ENCODE peak calls at places on chromosome 10, in four cellular contexts. O, I, A and P are unnamed samples. For H3K27me3, the result is how much of the 10 kb centered on the place peaks cover.

GRCh38 chr10:124991872-124992271 is 49.9 kb downstream of the ZRANB1 start:
- DNase-seq in O (no peak), I (no peak), A (no peak), P (no peak)

GRCh38 chr10:98340946-98341345 is 73.0 kb upstream of the LOXL4 start:
- DNase-seq in O (no peak), I (no peak), A (no peak), P (no peak)

GRCh38 chr10:100519321-100520051 is at the start of gene SEC31B:
- DNase-seq in I (peak), O (peak), A (no peak), P (no peak)

GRCh38 chr10:125707852-125708468 is 11.5 kb upstream of the EDRF1 start:
- DNase-seq in O (no peak), I (peak), A (no peak), P (no peak)

GRCh38 chr10:76433161-76434005 is 1002.0 kb downstream of the LRMDA start:
- DNase-seq in A (no peak), I (peak), O (no peak), P (no peak)

GRCh38 chr10:36578306-36578705 is 547.1 kb upstream of the ANKRD30A start:
- DNase-seq in A (no peak), I (no peak), O (no peak), P (no peak)

GRCh38 chr10:17910144-17910789 is 41.5 kb upstream of the SLC39A12 start:
- DNase-seq in O (no peak), I (peak), A (no peak), P (peak)

GRCh38 chr10:127262606-127263005 is 66.2 kb upstream of the INSYN2A start:
- DNase-seq in A (no peak), O (no peak), I (no peak), P (no peak)

GRCh38 chr10:131804551-131805295 is 96.1 kb upstream of the PPP2R2D start:
- DNase-seq in I (no peak), O (peak), A (no peak), P (no peak)

GRCh38 chr10:119333146-119333792 is 125.9 kb downstream of the GRK5 start:
- DNase-seq in O (no peak), I (no peak), A (no peak), P (no peak)

GRCh38 chr10:104589431-104589830 is 51.7 kb upstream of the SORCS3 start:
- DNase-seq in I (no peak), A (no peak), O (no peak), P (no peak)

GRCh38 chr10:109875151-109875568 is 48.2 kb downstream of the XPNPEP1 start:
- DNase-seq in A (peak), I (no peak), O (no peak), P (no peak)

GRCh38 chr10:102121739-102122372 is 1.7 kb upstream of the LDB1 start:
- DNase-seq in I (no peak), O (no peak), A (no peak), P (no peak)
- H3K4me3 ChIP-seq in I (no peak), O (peak), A (no peak), P (no peak)

DNA sequence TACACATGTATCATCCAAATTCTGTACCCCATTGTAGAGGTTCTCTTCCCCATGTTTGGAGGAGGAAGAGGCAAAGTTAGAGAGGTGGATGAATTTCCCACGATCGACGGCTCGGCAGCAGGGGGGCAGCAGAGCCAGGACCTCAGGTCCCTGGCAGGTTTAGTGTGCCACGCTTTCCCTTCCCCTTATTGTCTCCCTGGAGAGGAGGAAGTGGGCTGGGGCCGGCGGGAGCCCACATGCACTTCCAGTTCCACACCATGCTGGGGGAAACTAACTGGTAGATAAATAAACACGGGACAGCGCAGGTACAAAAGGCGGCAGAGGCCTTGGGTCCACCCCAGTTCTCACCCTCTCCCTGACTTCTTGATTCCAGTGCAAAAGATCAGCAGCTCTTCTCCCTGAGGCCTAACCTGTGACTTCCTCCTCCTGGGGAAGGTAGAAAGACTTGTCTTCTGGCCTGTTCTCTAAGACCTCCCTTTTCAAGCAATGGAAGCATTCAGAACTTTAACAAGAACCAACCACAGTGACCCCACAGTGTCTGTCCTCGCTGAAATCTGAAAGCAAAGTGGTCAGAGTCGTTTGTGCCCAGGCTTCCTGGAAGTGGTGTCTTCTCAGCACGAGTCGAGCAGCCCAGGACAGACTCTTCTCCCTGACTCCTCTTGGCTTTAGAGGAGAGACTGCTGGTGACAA is 30.5 kb upstream of the SRGN start:
- DNase-seq in O (peak), A (peak), I (peak), P (no peak)
- H3K27me3 ChIP-seq in O (under half), A (under half), I (under half), P (under half)

GRCh38 chr10:25226775-25227682 is 52.2 kb downstream of the GPR158 start:
- DNase-seq in A (no peak), I (peak), O (no peak), P (peak)
- TF ChIP-seq CTCF in A (peak), I (peak), O (peak), P (peak)

DNA sequence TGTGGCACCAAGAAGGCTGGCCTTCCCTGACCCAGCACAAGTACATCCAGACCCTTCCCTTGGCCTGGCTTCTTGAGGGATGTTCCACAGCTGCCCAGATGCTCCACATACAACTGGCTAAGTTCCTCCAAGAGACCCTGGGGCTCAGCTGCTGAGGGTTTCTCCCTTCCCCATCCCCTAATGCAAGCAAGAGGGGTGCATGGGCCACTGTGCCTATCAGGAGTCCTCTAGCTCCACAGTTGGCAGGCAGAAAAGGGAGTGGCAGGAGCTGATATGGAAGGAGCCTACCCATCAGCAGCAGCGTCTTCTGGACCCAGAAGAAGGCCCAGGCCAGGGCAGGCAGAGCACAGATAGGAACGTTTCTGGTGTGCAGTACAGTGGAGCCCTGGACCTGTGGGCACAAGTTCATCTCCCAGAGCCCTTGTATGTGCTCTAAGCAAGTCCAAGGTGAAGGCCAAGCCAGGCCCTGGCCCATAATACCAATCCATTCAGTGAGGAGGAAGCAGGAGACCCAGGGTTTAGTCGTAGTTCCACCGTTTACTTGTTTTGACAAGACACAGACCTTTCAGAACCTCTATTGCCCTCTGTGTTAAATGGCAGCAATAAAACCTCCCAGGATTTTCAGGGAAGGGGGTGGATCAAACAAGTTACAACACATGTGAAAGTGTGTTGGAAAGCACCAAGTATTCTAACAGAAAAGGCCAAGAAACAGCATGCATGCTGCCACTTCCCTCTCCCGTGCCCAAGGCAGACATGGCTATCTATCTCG is 26.1 kb downstream of the VSIR start:
- DNase-seq in I (no peak), A (no peak), O (no peak), P (no peak)
- H3K4me3 ChIP-seq in I (no peak), A (no peak), O (no peak), P (no peak)